ENCODE peak calls at places on chromosomes 1 and 21, in seven cellular contexts. C is HCT116, D is tibial nerve, F is endodermal cell, Q is mesenchymal stem cell, E is testis, X is breast epithelium. A is an unnamed sample.
A peak's percentile ranks its signal among the peaks of the same experiment; 100 is the strongest.

GRCh38 chr1:212915245-212916091 is 34.9 kb upstream of the VASH2 start:
- DNase-seq in F (peak; percentile 83), Q (peak; percentile 36), X (no peak), C (no peak), E (peak; percentile 60), D (no peak), A (no peak)

GRCh38 chr1:119147626-119148180 is 7.2 kb upstream of the WARS2 start:
- DNase-seq in D (no peak), F (no peak), E (no peak), C (no peak), X (no peak), Q (no peak), A (no peak)

GRCh38 chr1:149978547-149979023 is 31.9 kb downstream of the OTUD7B start:
- DNase-seq in X (no peak), D (peak; percentile 13), E (no peak), C (no peak), Q (no peak), F (no peak), A (no peak)

GRCh38 chr1:5576111-5577065 is 415.8 kb downstream of the NPHP4 start:
- DNase-seq in C (no peak), D (no peak), E (no peak), F (peak; percentile 24), X (no peak), Q (no peak), A (no peak)

GRCh38 chr1:172544481-172545104 is 11.6 kb downstream of the SUCO start:
- DNase-seq in D (no peak), C (no peak), X (no peak), Q (no peak), E (no peak), F (no peak), A (no peak)

GRCh38 chr1:232966663-232967062 is 16.3 kb downstream of the NTPCR start:
- DNase-seq in Q (no peak), D (no peak), C (no peak), F (no peak), X (no peak), E (no peak), A (no peak)

GRCh38 chr1:244431166-244431565 is 20.5 kb downstream of the ADSS2 start:
- DNase-seq in Q (no peak), E (no peak), F (no peak), D (no peak), C (no peak), X (no peak), A (no peak)

GRCh38 chr1:28640766-28641165 is 2.1 kb downstream of the TAF12 start:
- DNase-seq in F (peak; percentile 59), C (peak; percentile 37), Q (peak; percentile 38), E (no peak), X (no peak), D (no peak), A (peak; percentile 10)

GRCh38 chr21:25898671-25899070 is 163.9 kb downstream of the GABPA start:
- DNase-seq in F (no peak), E (no peak), D (no peak), C (no peak), Q (no peak), X (no peak), A (peak; percentile 54)

GRCh38 chr21:45279446-45280177 is 8.1 kb downstream of the POFUT2 start:
- DNase-seq in C (no peak), E (no peak), F (peak; percentile 30), Q (no peak), X (no peak), D (no peak), A (no peak)

GRCh38 chr1:159795534-159795933 is 6.6 kb upstream of the FCRL6 start:
- DNase-seq in X (no peak), E (no peak), F (no peak), Q (no peak), C (no peak), D (no peak), A (no peak)

GRCh38 chr1:201004732-201005131 is 18.8 kb downstream of the KIF21B start:
- DNase-seq in Q (no peak), E (no peak), F (no peak), D (no peak), C (no peak), X (no peak), A (no peak)

GRCh38 chr1:173758980-173759379 is 44.2 kb downstream of the KLHL20 start:
- DNase-seq in X (no peak), E (no peak), Q (no peak), C (no peak), D (no peak), F (no peak), A (peak; percentile 44)

GRCh38 chr1:64000021-64000420 is 203.4 kb upstream of the UBE2U start:
- DNase-seq in X (no peak), D (no peak), E (no peak), Q (peak; percentile 67), C (no peak), F (no peak), A (peak; percentile 56)

GRCh38 chr1:156496211-156496761 is 4.3 kb downstream of the MEF2D start:
- DNase-seq in Q (no peak), E (no peak), X (no peak), D (no peak), F (peak; percentile 46), C (no peak), A (peak; percentile 16)

GRCh38 chr1:93999806-94000205 is 90.6 kb upstream of the GCLM start:
- DNase-seq in C (no peak), D (no peak), F (no peak), Q (no peak), E (no peak), X (no peak), A (no peak)

GRCh38 chr1:94001397-94002045 is 92.3 kb upstream of the GCLM start:
- DNase-seq in X (no peak), F (no peak), E (no peak), Q (no peak), D (no peak), C (no peak), A (no peak)

GRCh38 chr1:94000531-94001282 is 91.5 kb upstream of the GCLM start:
- DNase-seq in F (no peak), Q (no peak), D (no peak), E (no peak), C (no peak), X (no peak), A (no peak)

GRCh38 chr1:93995837-93996526 is 86.8 kb upstream of the GCLM start:
- DNase-seq in F (no peak), C (no peak), E (no peak), Q (no peak), D (no peak), X (no peak), A (no peak)

DNA sequence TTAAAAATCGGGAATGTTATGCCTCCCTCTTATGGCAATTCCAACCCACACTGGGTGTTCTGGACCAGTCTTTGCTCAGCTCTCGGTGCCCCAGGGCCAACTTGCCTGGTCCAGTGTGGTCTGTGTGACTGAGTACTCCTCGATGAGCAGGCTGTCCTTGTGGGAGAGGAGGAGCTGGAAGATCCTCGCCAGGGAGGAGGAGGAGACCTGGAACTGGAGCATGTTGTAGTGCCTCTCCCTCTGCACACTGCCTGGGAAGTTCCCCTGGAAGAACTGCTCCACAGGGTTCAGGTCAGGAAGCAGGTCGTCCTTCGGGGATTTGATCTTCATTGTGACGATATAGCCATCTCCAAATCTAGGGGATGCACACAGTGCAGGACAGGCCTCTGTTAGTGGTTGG is 88.5 kb upstream of the GCLM start:
- DNase-seq in E (peak; percentile 43), C (no peak), F (no peak), X (no peak), D (no peak), Q (no peak), A (no peak)
- H3K4me1 ChIP-seq in E (no peaks in the 10 kb centered on the region), C (no peaks in the 10 kb centered on the region), F (no peaks in the 10 kb centered on the region), X (no peaks in the 10 kb centered on the region), D (no peaks in the 10 kb centered on the region), Q (peaks cover 7% of the 10 kb centered on the region), A (peaks cover 15% of the 10 kb centered on the region)

DNA sequence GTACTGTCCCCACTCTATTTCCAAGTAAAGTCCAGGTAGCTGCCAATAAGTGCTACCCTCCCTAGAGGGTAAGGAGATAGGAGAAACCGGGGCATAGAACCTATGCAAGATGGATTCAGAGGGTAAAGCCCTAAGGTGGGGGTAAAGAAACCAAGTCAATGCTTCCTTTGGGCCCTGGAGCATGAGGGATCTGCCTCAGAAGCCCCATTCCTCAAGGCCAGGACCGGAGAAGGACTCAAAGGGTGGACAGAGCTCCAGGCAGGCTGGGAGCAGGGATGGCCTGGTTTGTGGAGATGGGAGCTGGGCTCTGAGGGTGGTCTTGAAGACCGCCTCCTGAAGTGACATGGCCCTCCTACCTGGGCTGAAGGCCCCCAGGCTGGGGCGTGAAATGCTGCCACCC is 3.9 kb downstream of the EPHA2 start:
- DNase-seq in F (no peak), E (no peak), Q (no peak), X (no peak), D (no peak), C (no peak), A (no peak)
- H3K27ac ChIP-seq in F (no peak overlapping the region), E (no peak overlapping the region), Q (peak overlapping the region; percentile 96), X (peak overlapping the region; percentile 96), D (peak overlapping the region; percentile 61), C (peak overlapping the region; percentile 100), A (no peak overlapping the region)

GRCh38 chr1:33096358-33097005 is 15.5 kb downstream of the AZIN2 start:
- DNase-seq in E (no peak), X (no peak), F (no peak), Q (no peak), D (no peak), C (no peak), A (no peak)

GRCh38 chr1:33097137-33097611 is 16.2 kb downstream of the AZIN2 start:
- DNase-seq in C (no peak), E (no peak), D (no peak), F (no peak), Q (no peak), X (no peak), A (no peak)

GRCh38 chr1:33097762-33098161 is 16.8 kb downstream of the AZIN2 start:
- DNase-seq in Q (no peak), X (peak; percentile 17), D (no peak), E (no peak), C (no peak), F (no peak), A (no peak)

GRCh38 chr1:33098371-33098770 is 17.4 kb downstream of the AZIN2 start:
- DNase-seq in X (no peak), D (no peak), F (no peak), E (no peak), C (no peak), Q (peak; percentile 64), A (no peak)

DNA sequence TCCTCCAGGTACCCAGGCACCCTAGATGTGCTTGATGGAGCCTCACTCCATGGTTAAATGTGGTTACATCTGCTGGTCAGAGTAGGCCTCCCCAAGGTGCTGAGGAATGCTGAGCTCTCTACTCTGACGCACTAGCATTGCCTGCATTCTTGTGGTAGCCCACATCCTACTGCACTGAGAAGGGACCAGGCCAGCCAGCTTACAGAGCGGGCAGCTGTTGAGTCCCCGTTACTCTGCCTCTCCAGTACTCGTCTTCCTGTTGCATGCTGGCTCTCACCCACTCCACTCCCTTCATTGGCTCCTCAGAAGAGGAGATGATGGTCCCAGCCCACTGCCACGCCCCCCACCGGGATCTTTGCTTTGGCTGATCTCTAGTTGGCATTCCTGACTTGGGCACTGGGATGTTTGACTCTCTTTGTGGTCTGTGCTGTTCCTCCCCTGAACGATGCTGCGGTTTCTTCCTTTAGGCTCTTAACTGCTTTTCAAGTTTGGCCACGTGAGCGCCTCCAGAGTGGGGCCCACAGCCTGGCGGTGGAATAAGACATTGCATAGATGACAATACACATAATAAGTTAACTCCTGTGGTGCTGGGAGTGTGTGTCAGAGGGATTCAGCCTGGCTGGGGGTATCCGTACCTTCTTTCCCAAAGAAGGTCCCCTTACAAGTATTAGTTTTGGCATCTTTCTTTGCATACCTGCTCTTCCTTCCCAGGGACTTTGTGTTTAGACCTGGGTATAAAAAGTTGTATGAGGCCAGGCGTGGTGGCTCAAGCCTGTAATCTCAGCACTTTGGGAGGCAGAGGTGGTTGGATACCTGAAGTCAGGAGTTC is 18.6 kb downstream of the AZIN2 start:
- DNase-seq in Q (peak; percentile 100), C (peak; percentile 90), X (peak; percentile 99), E (no peak), D (peak; percentile 57), F (peak; percentile 88), A (peak; percentile 100)
- H3K4me1 ChIP-seq in Q (peaks cover 25% of the 10 kb centered on the region), C (peaks cover 26% of the 10 kb centered on the region), X (peaks cover 3% of the 10 kb centered on the region), E (no peaks in the 10 kb centered on the region), D (no peaks in the 10 kb centered on the region), F (no peaks in the 10 kb centered on the region), A (peaks cover 23% of the 10 kb centered on the region)

GRCh38 chr1:246564839-246565750 is 966 bp downstream of the TFB2M start:
- DNase-seq in E (no peak), D (no peak), Q (peak; percentile 6), F (peak; percentile 52), C (no peak), X (no peak), A (peak; percentile 59)
- H3K27ac ChIP-seq in E (peak overlapping the region; percentile 95), D (peak overlapping the region; percentile 76), Q (peak overlapping the region; percentile 85), F (peak overlapping the region; percentile 69), C (peak overlapping the region; percentile 62), X (peak overlapping the region; percentile 97), A (peak overlapping the region; percentile 47)